ENCODE peak calls at places on chromosomes 6 and 20, in seven cellular contexts. A is aorta; N is heart right ventricle; Y is psoas muscle; O is SJSA1; U is adrenal gland; I is CD8-positive, alpha-beta T cell. S is an unnamed sample. For H3K4me1 and H3K36me3, the result is how much of the 10 kb centered on the place peaks cover.

GRCh38 chr20:23161968-23162696 is 76.0 kb upstream of the CD93 start:
- DNase-seq in A (peak), I (no peak), N (peak), Y (peak), O (no peak), U (peak), S (no peak)

GRCh38 chr6:27592481-27593199 is 119.7 kb upstream of the ZNF184 start:
- DNase-seq in O (no peak), N (no peak), A (no peak), U (no peak), I (no peak), Y (no peak), S (no peak)

GRCh38 chr20:16434087-16434664 is 139.1 kb downstream of the KIF16B start:
- DNase-seq in U (peak), I (peak), O (peak), N (peak), A (no peak), Y (peak), S (peak)

GRCh38 chr6:147834377-147834776 is 325.9 kb downstream of the SAMD5 start:
- DNase-seq in N (no peak), U (no peak), Y (no peak), I (no peak), O (no peak), A (no peak), S (no peak)

GRCh38 chr20:56944546-56944945 is 315.4 kb downstream of the TFAP2C start:
- DNase-seq in A (no peak), O (no peak), I (no peak), N (no peak), U (no peak), Y (no peak), S (no peak)

GRCh38 chr20:6178537-6178936 is 55.7 kb upstream of the FERMT1 start:
- DNase-seq in U (no peak), I (no peak), Y (no peak), A (no peak), N (peak), O (no peak), S (no peak)

GRCh38 chr6:72696055-72696454 is 74.2 kb downstream of the KCNQ5 start:
- DNase-seq in A (no peak), N (no peak), Y (no peak), U (no peak), I (no peak), O (no peak), S (no peak)

GRCh38 chr20:1644101-1644962 is 13.2 kb downstream of the SIRPG start:
- DNase-seq in I (no peak), O (no peak), N (no peak), A (no peak), U (no peak), Y (no peak), S (no peak)

GRCh38 chr20:25695532-25696383 is 895 bp downstream of the ZNF337 start:
- DNase-seq in N (peak), U (peak), O (no peak), I (no peak), Y (no peak), A (no peak), S (no peak)

GRCh38 chr6:110181131-110182027 is 1.2 kb downstream of the CDC40 start:
- DNase-seq in I (no peak), Y (no peak), U (no peak), N (no peak), A (no peak), O (no peak), S (no peak)

GRCh38 chr20:3121271-3121911 is 36.9 kb upstream of the AVP start:
- DNase-seq in U (no peak), O (no peak), Y (no peak), I (peak), A (no peak), N (no peak), S (peak)

GRCh38 chr6:105968230-105968954 is 117.7 kb upstream of the PRDM1 start:
- DNase-seq in U (no peak), A (no peak), Y (no peak), N (no peak), O (no peak), I (no peak), S (no peak)

GRCh38 chr20:45944151-45944964 is 9.9 kb downstream of the PCIF1 start:
- DNase-seq in U (no peak), I (no peak), A (no peak), N (no peak), Y (no peak), O (no peak), S (no peak)

GRCh38 chr6:21109421-21110178 is 484.0 kb upstream of the SOX4 start:
- DNase-seq in A (no peak), O (no peak), U (no peak), N (no peak), Y (no peak), I (no peak), S (no peak)

GRCh38 chr20:6140947-6141346 is 18.1 kb upstream of the FERMT1 start:
- DNase-seq in A (no peak), N (no peak), U (no peak), I (no peak), O (no peak), Y (no peak), S (no peak)

GRCh38 chr6:5510331-5510730 is 249.0 kb downstream of the FARS2 start:
- DNase-seq in Y (no peak), A (no peak), N (no peak), I (no peak), O (no peak), U (no peak), S (no peak)

GRCh38 chr6:160005861-160006540 is 37.1 kb downstream of the IGF2R start:
- DNase-seq in U (peak), I (no peak), N (peak), Y (peak), O (no peak), A (no peak), S (no peak)

GRCh38 chr6:158160932-158161539 is 7.0 kb downstream of the SERAC1 start:
- DNase-seq in N (no peak), U (no peak), I (no peak), O (no peak), Y (no peak), A (no peak), S (no peak)

GRCh38 chr6:67212584-67212983 is 1422.5 kb upstream of the ADGRB3 start:
- DNase-seq in O (no peak), Y (no peak), I (no peak), U (no peak), N (no peak), A (no peak), S (no peak)

GRCh38 chr6:104685871-104686549 is 173.7 kb downstream of the HACE1 start:
- DNase-seq in O (no peak), N (no peak), U (no peak), A (no peak), Y (no peak), I (no peak), S (no peak)

DNA sequence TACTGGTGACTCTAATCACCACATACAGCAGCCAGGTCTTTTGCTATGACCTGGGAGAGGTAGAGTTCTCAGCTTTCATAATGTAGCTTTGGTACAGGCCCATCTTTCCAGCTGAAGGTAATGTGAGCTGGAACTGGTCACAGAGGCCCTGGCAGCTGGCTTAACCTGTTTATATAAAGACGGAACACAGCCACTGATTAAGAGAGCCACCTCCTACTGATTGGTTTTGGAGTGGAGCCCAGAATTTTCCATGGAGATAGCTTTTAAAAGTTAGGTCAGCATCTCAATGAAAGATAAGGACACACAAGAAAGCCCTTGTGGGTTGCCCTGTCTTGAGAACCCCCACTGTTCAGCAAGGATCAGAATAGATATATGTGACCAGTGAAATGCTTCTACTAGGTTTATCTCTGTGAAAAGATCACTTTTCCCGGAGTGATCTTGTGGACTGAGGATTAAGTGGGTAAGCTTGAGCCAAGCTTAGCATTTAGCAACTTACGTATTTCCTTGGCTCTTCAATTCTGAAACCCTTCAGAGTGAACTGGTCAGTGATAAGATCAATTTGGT is 213.7 kb upstream of the CITED2 start:
- DNase-seq in U (peak), A (no peak), I (no peak), N (peak), Y (no peak), O (no peak), S (no peak)
- H3K27ac ChIP-seq in U (no peak), A (no peak), I (no peak), N (no peak), Y (peak), O (peak), S (no peak)

DNA sequence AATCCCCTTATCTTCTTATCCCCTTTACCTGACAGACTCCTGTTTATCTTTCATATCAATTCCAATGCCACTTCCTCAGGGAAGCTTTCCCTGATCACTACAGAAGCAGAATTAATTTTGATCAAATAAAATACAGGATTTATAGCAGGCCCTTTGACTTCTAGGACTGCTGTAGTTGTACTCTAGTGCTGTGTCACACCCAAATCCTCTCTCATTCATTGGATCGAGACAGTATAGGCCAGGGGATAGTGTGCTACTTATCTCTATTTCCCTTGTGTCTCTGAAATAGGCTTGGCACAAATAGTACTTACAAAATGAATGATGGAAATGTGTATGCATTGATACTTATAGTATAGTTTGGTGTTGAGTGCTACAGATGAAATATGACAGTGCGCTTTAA is 19.8 kb downstream of the RALY start:
- DNase-seq in O (no peak), U (no peak), I (no peak), A (no peak), Y (no peak), N (no peak), S (no peak)
- H3K4me1 ChIP-seq in O (under half), U (under half), I (half or more), A (under half), Y (half or more), N (half or more), S (half or more)

GRCh38 chr20:63664861-63665594 is 6.9 kb downstream of the RTEL1 start:
- DNase-seq in A (no peak), O (no peak), Y (no peak), I (no peak), N (no peak), U (peak), S (no peak)

GRCh38 chr20:63662813-63663189 is 4.7 kb downstream of the RTEL1 start:
- DNase-seq in O (no peak), U (no peak), Y (no peak), N (no peak), I (no peak), A (no peak), S (no peak)

GRCh38 chr20:63661959-63662812 is 4.1 kb downstream of the RTEL1 start:
- DNase-seq in U (no peak), O (no peak), I (no peak), Y (no peak), A (no peak), N (no peak), S (no peak)

GRCh38 chr20:63664143-63664851 is 6.2 kb downstream of the RTEL1 start:
- DNase-seq in Y (no peak), U (no peak), A (no peak), I (no peak), N (no peak), O (no peak), S (no peak)

GRCh38 chr20:63663332-63664066 is 5.4 kb downstream of the RTEL1 start:
- DNase-seq in N (no peak), O (no peak), U (no peak), I (no peak), A (no peak), Y (no peak), S (no peak)
- H3K36me3 ChIP-seq in N (half or more), O (half or more), U (half or more), I (under half), A (under half), Y (half or more), S (under half)

GRCh38 chr6:52306972-52307849 is 22.7 kb upstream of the MCM3 start:
- DNase-seq in I (no peak), N (no peak), U (no peak), Y (no peak), A (no peak), O (no peak), S (no peak)
- H3K27ac ChIP-seq in I (peak), N (no peak), U (no peak), Y (no peak), A (no peak), O (no peak), S (peak)

GRCh38 chr20:13283869-13284268 is 62.8 kb downstream of the ISM1 start:
- DNase-seq in Y (no peak), U (no peak), N (no peak), A (no peak), I (no peak), O (no peak), S (no peak)

GRCh38 chr20:13276945-13277582 is 56.0 kb downstream of the ISM1 start:
- DNase-seq in I (no peak), U (no peak), A (no peak), O (no peak), Y (no peak), N (no peak), S (no peak)

GRCh38 chr20:13277663-13278295 is 56.7 kb downstream of the ISM1 start:
- DNase-seq in U (no peak), I (no peak), O (no peak), Y (no peak), A (peak), N (no peak), S (no peak)

GRCh38 chr20:13280609-13281324 is 59.7 kb downstream of the ISM1 start:
- DNase-seq in Y (no peak), O (no peak), N (no peak), I (no peak), U (no peak), A (no peak), S (no peak)

GRCh38 chr20:13279171-13279570 is 58.1 kb downstream of the ISM1 start:
- DNase-seq in A (no peak), I (no peak), U (no peak), N (no peak), Y (no peak), O (no peak), S (no peak)
- H3K4me1 ChIP-seq in A (under half), I (under half), U (under half), N (under half), Y (under half), O (under half), S (under half)